ENCODE peak calls at places on chromosome 18, in eight cellular contexts. S is mesothelial cell of epicardium, U is kidney, V is HFFc6, R is fibroblast of lung, F is NB4, Q is heart left ventricle, B is neural progenitor cell. E is an unnamed sample.

GRCh38 chr18:70380915-70381896 is 92.4 kb downstream of the SOCS6 start:
- DNase-seq in S (no peak), U (no peak), V (no peak), R (peak; percentile 79), F (peak; percentile 64), Q (no peak), B (peak; percentile 66), E (peak; percentile 85)

GRCh38 chr18:14971461-14972185 is 223.7 kb downstream of the ANKRD30B start:
- DNase-seq in S (no peak), U (no peak), V (peak; percentile 2), R (no peak), F (no peak), Q (no peak), B (no peak), E (no peak)

GRCh38 chr18:47912794-47913594 is 17.5 kb downstream of the SMAD2 start:
- DNase-seq in S (no peak), U (no peak), V (no peak), R (no peak), F (no peak), Q (no peak), B (no peak), E (no peak)

GRCh38 chr18:9708882-9709877 is 1.1 kb downstream of the RAB31 start:
- DNase-seq in S (peak; percentile 53), U (no peak), V (no peak), R (peak; percentile 45), F (peak; percentile 60), Q (peak; percentile 20), B (peak; percentile 65), E (no peak)

GRCh38 chr18:67525328-67526110 is 9.0 kb upstream of the DSEL start:
- DNase-seq in S (peak; percentile 49), U (no peak), V (peak; percentile 96), R (peak; percentile 99), F (no peak), Q (peak; percentile 62), B (peak; percentile 28), E (no peak)

GRCh38 chr18:39453882-39454281 is 1888.3 kb upstream of the CELF4 start:
- DNase-seq in S (no peak), U (no peak), V (peak; percentile 25), R (peak; percentile 66), F (no peak), Q (peak; percentile 51), B (no peak), E (peak; percentile 0)

GRCh38 chr18:6004683-6005082 is 109.4 kb upstream of the TMEM200C start:
- DNase-seq in S (no peak), U (no peak), V (no peak), R (no peak), F (no peak), Q (no peak), B (no peak), E (no peak)

GRCh38 chr18:46445914-46446313 is 211.1 kb downstream of the LOXHD1 start:
- DNase-seq in S (no peak), U (no peak), V (no peak), R (no peak), F (no peak), Q (no peak), B (no peak), E (no peak)

GRCh38 chr18:49819768-49820662 is 6.7 kb upstream of the ACAA2 start:
- DNase-seq in S (no peak), U (no peak), V (no peak), R (peak; percentile 46), F (peak; percentile 23), Q (no peak), B (no peak), E (no peak)

GRCh38 chr18:28512357-28512756 is 335.4 kb upstream of the CDH2 start:
- DNase-seq in S (no peak), U (no peak), V (no peak), R (no peak), F (no peak), Q (no peak), B (no peak), E (no peak)

GRCh38 chr18:32998285-32998684 is 225.5 kb upstream of the KLHL14 start:
- DNase-seq in S (no peak), U (no peak), V (no peak), R (no peak), F (peak; percentile 1), Q (no peak), B (no peak), E (no peak)

GRCh38 chr18:70154591-70155194 is 50.8 kb downstream of the RTTN start:
- DNase-seq in S (no peak), U (no peak), V (peak; percentile 92), R (peak; percentile 98), F (no peak), Q (no peak), B (no peak), E (no peak)

GRCh38 chr18:32380559-32380958 is 90.1 kb downstream of the GAREM1 start:
- DNase-seq in S (no peak), U (no peak), V (no peak), R (no peak), F (peak; percentile 8), Q (no peak), B (no peak), E (no peak)

GRCh38 chr18:31649894-31650719 is 34.3 kb downstream of the B4GALT6 start:
- DNase-seq in S (no peak), U (no peak), V (no peak), R (no peak), F (no peak), Q (no peak), B (no peak), E (no peak)

GRCh38 chr18:72637319-72638113 is 93.4 kb upstream of the CBLN2 start:
- DNase-seq in S (no peak), U (no peak), V (no peak), R (no peak), F (no peak), Q (no peak), B (no peak), E (no peak)

GRCh38 chr18:39318462-39318861 is 1752.9 kb upstream of the CELF4 start:
- DNase-seq in S (no peak), U (no peak), V (no peak), R (no peak), F (no peak), Q (no peak), B (no peak), E (no peak)

GRCh38 chr18:9834551-9834950 is 51.2 kb upstream of the TXNDC2 start:
- DNase-seq in S (no peak), U (no peak), V (no peak), R (no peak), F (no peak), Q (no peak), B (no peak), E (no peak)

GRCh38 chr18:71324356-71324755 is 1035.5 kb downstream of the SOCS6 start:
- DNase-seq in S (no peak), U (no peak), V (no peak), R (no peak), F (no peak), Q (no peak), B (no peak), E (no peak)

GRCh38 chr18:32362484-32362883 is 108.2 kb downstream of the GAREM1 start:
- DNase-seq in S (no peak), U (no peak), V (no peak), R (peak; percentile 25), F (no peak), Q (no peak), B (no peak), E (no peak)

GRCh38 chr18:7980136-7980535 is 413.0 kb downstream of the PTPRM start:
- DNase-seq in S (no peak), U (no peak), V (no peak), R (no peak), F (peak; percentile 38), Q (no peak), B (peak; percentile 27), E (no peak)
- TF ChIP-seq CTCF in S (no peak), U (no peak), V (peak; percentile 26), R (peak; percentile 2), F (peak; percentile 34), Q (no peak), B (peak; percentile 46), E (peak; percentile 21)

GRCh38 chr18:55343396-55344073 is 244.5 kb downstream of the TCF4 start:
- DNase-seq in S (no peak), U (no peak), V (peak; percentile 42), R (peak; percentile 48), F (peak; percentile 6), Q (no peak), B (no peak), E (no peak)
- TF ChIP-seq CTCF in S (peak; percentile 70), U (peak; percentile 40), V (peak; percentile 81), R (peak; percentile 54), F (peak; percentile 7), Q (peak; percentile 61), B (peak; percentile 62), E (peak; percentile 12)

DNA sequence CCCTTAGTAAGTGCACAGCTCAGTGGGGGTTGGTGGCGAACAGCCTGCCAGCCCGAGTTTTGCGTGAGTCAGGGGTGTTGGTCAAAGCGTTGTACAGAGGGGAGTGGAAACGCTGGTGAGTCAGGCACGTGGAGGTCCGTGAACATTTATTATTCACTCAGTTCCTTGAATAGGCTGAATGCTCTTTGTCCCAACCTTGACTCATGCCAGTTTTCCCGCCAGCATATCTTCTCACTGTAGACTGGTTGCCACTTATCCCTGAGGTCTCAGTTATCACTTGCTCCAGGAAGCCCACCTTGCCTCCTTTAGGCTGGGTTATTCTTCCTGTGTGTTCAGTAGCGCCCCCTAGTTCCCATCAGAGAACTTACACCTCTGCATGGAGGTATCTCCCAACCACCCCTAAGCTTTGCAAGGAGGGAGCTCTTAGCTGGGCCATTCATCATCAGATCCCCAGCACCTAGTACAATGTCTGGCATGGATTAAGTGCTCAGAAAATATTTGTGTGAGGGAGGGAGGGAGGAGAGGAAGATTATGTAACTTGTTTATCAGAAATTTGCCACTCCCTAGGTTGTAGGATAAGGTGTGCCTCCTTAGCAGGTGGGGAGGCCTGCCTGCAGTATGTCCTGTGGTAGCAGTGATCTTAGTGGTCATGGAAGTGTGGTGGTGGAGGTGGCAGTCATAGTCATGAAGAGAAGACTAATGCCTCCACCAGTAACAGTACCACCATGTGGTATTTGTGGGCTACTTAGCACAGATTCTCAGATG is 72.1 kb downstream of the CABLES1 start:
- DNase-seq in S (no peak), U (no peak), V (no peak), R (peak; percentile 76), F (peak; percentile 43), Q (no peak), B (peak; percentile 41), E (no peak)
- TF ChIP-seq CTCF in S (no peak), U (peak; percentile 25), V (peak; percentile 61), R (peak; percentile 19), F (peak; percentile 38), Q (no peak), B (peak; percentile 63), E (no peak)

DNA sequence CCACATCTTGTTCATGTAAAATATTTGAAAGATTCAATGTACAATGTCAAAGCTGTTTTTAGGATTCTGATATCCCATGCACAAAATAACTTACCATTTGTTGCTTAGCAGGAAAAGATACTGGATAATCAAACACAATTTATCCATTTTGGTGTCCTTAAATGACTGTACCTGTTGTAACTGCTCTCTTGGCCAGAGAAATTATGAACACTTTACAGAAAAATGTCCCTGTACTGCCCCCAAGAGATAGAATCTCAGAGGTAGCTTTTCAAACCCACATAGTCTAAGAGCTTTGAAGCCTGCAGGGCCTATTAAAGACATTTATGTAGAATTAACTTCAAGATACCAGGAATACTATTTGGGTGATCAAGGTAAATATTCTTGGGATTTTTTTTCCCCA is 12.2 kb upstream of the ME2 start:
- DNase-seq in S (no peak), U (no peak), V (peak; percentile 14), R (peak; percentile 12), F (peak; percentile 32), Q (no peak), B (no peak), E (no peak)
- TF ChIP-seq CTCF in S (no peak), U (peak; percentile 35), V (peak; percentile 50), R (no peak), F (no peak), Q (no peak), B (no peak), E (no peak)

E was measured in Caco-2.